ENCODE peak calls at places on chromosomes 7 and 10, in four cellular contexts. Z is GM12878, M is HepG2, K is K562. Y is an unnamed sample.

GRCh38 chr7:101315336-101315735 is 6.3 kb downstream of the IFT22 start:
- DNase-seq in Z (no peak), M (peak; percentile 55), K (peak; percentile 61), Y (peak; percentile 58)

GRCh38 chr7:155863721-155864151 is 51.5 kb upstream of the SHH start:
- DNase-seq in Z (no peak), K (no peak), M (no peak), Y (no peak)

GRCh38 chr10:92087750-92088395 is 164.3 kb downstream of the BTAF1 start:
- DNase-seq in Z (peak; percentile 64), M (peak; percentile 90), K (peak; percentile 59), Y (peak; percentile 76)

GRCh38 chr7:51222916-51223315 is 93.7 kb downstream of the COBL start:
- DNase-seq in K (no peak), M (no peak), Z (no peak), Y (no peak)

GRCh38 chr10:101783736-101784118 is 481 bp upstream of the NPM3 start:
- DNase-seq in Z (no peak), M (no peak), K (peak; percentile 16), Y (no peak)

GRCh38 chr7:116802784-116803183 is 59.6 kb upstream of the CAPZA2 start:
- DNase-seq in M (peak; percentile 56), Z (no peak), K (peak; percentile 62), Y (peak; percentile 33)

GRCh38 chr7:30206466-30206865 is 71.7 kb downstream of the MTURN start:
- DNase-seq in M (no peak), K (no peak), Z (no peak), Y (no peak)

GRCh38 chr10:67282871-67283270 is 357.0 kb downstream of the LRRTM3 start:
- DNase-seq in M (no peak), Z (no peak), K (no peak), Y (no peak)

GRCh38 chr7:149225106-149225505 is 14.3 kb upstream of the ZNF212 start:
- DNase-seq in M (no peak), K (no peak), Z (no peak), Y (no peak)

GRCh38 chr10:124436191-124436638 is 13.6 kb downstream of the NKX1-2 start:
- DNase-seq in M (peak; percentile 42), Z (peak; percentile 47), K (no peak), Y (no peak)

GRCh38 chr10:101120884-101121660 is 10.0 kb upstream of the TLX1 start:
- DNase-seq in K (no peak), Z (no peak), M (no peak), Y (peak; percentile 9)

GRCh38 chr10:8060010-8060703 is 5.7 kb downstream of the GATA3 start:
- DNase-seq in Z (peak; percentile 55), K (no peak), M (no peak), Y (no peak)

GRCh38 chr10:117442944-117443676 is 67.9 kb upstream of the PDZD8 start:
- DNase-seq in M (peak; percentile 41), Z (peak; percentile 16), K (peak; percentile 71), Y (peak; percentile 76)

GRCh38 chr10:130338588-130339070 is 202.4 kb downstream of the GLRX3 start:
- DNase-seq in Z (no peak), K (no peak), M (no peak), Y (no peak)

GRCh38 chr10:30581779-30582380 is 47.7 kb downstream of the LYZL2 start:
- DNase-seq in K (peak; percentile 67), M (peak; percentile 51), Z (no peak), Y (peak; percentile 68)

GRCh38 chr10:97732052-97732359 is 4.9 kb upstream of the ZFYVE27 start:
- DNase-seq in Z (no peak), M (no peak), K (no peak), Y (no peak)

GRCh38 chr10:58352956-58353610 is 18.3 kb downstream of the UBE2D1 start:
- DNase-seq in M (no peak), K (no peak), Z (no peak), Y (no peak)

GRCh38 chr7:127594490-127594889 is 954 bp downstream of the FSCN3 start:
- DNase-seq in M (peak; percentile 35), Z (no peak), K (no peak), Y (no peak)

GRCh38 chr10:122310311-122311050 is 39.4 kb downstream of the BTBD16 start:
- DNase-seq in K (peak; percentile 14), M (peak; percentile 98), Z (no peak), Y (no peak)
- TF ChIP-seq FOXM1 in K (no peak), M (no peak), Z (no peak), Y (no peak)

DNA sequence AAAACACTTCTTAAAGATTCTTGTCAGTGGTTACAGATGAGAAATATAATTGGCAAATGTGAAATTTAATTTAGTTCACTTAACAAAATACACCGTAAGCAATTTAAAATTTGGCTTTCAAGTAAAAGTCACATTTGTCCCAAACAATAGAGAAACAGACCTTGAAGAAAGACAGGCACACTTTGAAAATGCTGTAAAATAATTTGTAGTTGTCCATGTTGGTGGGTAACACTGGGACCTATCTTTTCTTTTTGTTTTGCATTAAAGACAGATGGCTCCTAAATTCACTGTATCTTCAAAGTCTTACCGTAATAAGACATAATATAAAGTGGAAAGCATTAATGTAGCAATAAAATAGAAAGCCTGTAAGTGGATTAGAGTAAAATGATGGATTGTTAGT is 3.3 kb downstream of the GRK5 start:
- DNase-seq in K (no peak), Z (no peak), M (no peak), Y (peak; percentile 36)
- H3K4me1 ChIP-seq in K (peaks cover 8% of the 10 kb centered on the region), Z (peaks cover 26% of the 10 kb centered on the region), M (peaks cover 36% of the 10 kb centered on the region), Y (peaks cover 50% of the 10 kb centered on the region)

GRCh38 chr10:93993782-93994668 is at the start of gene PLCE1:
- DNase-seq in M (no peak), Z (no peak), K (peak; percentile 68), Y (peak; percentile 88)
- TF ChIP-seq RFX5 in M (no peak), Z (no peak), K (no peak), Y (no peak)

DNA sequence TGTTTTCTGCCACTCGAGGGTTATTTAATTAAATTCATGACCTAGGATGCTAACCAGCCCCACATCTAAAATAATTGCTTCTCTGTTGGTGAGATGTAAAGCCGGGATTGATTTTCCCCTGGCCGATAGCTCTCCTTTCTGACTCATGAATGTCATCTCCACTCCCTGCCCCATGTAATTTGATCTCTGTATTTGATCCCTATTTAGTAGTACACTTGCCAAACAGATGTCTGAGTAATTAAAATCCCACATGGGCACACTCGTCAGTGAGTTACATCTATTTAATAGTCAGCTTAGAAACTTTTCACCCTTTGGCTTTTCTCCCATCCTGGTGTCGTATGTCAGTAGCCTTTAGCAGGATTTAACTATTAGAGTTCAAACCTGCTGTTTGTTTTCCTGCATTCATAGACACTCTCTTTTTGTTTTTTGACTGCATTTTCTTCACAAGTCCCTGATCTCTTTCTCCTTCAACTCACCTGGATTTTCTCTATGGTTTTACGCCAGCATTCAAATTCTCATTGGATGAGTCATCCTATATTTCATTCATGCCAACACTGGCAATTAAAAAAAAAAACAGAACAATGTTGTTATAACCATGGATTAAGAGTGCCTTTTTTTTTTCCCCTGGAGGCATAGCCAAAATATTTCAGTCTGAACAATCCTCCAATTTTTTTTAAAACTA is 82.7 kb downstream of the SPAG6 start:
- DNase-seq in Z (no peak), M (no peak), K (peak; percentile 17), Y (peak; percentile 72)
- TF ChIP-seq FOXM1 in Z (no peak), M (no peak), K (no peak), Y (no peak)

DNA sequence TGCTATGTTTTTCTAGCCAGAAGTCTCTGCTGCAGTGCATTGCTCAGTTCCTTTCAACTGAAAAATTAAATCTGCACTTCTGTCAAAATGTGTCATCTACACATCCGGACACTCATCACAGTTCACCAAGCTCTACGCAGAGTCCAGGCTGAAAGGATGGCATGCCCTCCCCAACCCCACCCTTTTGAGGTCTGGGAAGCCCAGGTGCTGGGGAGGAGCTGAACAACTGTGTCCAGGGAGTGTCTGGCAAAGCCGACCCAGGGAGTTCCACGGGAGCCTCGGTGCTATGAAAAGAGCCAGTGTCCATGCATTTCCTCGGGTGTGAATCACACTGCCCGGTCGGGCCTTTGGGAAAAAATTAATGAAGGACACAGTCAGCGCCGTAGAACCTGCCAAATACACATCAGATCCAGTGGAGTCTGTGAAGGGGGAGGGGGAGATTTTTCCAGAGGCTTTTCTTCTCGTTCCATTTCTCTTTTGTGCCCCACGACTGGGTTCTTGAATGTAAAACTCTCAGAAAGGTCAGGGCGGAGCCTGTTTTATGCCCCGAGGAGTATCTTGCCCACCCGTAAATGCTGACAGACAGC is 738 bp upstream of the PALS2 start:
- DNase-seq in M (peak; percentile 13), Z (no peak), K (peak; percentile 16), Y (peak; percentile 54)
- H3K4me1 ChIP-seq in M (peaks cover 29% of the 10 kb centered on the region), Z (no peaks in the 10 kb centered on the region), K (peaks cover 12% of the 10 kb centered on the region), Y (peaks cover 31% of the 10 kb centered on the region)

DNA sequence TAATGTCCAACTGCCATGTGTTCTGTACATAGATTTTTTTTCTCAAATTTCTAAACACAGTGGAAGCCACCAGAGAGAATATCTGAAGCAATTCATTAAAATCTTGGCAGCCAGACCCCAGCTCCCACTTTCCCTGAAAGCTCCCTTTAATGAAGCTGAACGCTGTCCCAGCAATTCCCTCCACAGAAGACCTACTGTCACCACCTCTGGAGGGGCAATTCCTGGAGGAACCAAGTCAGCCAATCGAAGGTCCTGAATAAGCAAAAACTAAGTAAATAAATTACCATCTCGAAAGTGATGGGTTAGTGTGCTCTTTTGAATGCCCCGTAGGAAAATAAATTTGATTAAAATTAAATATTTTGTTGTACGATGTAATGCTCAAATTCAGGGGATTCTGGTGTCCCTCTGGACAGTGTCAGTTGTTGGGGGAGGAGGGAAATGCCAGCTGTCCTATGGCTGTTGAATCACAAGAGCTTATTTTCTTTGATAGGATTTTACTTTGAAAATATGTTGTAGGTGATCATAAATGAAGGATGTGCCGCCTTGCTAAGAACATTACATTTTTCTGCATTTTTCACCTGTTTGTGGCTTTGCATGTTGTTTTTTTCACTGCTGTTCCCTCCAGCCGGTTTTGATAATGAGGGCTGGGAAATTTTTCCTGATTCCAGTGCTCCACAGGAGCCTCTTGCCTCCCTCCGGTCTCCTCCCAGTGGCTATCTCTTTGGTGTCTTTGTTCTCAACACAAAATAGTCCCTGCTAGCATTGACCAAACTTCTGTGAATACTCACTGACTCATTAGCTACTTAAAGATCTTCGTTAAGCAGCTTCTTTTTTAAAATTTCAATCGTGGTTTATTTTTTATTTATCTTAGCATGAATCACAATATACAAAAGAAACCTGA is 9.3 kb upstream of the GSAP start:
- DNase-seq in M (peak; percentile 68), K (no peak), Z (no peak), Y (peak; percentile 43)
- TF ChIP-seq RFX5 in M (no peak), K (no peak), Z (no peak), Y (no peak)

GRCh38 chr10:131760416-131761166 is 140.2 kb upstream of the PPP2R2D start:
- DNase-seq in Z (no peak), M (no peak), K (no peak), Y (no peak)

GRCh38 chr10:131759347-131759746 is 141.5 kb upstream of the PPP2R2D start:
- DNase-seq in Z (no peak), M (no peak), K (no peak), Y (no peak)

GRCh38 chr10:131757285-131758058 is 143.3 kb upstream of the PPP2R2D start:
- DNase-seq in M (peak; percentile 24), K (no peak), Z (no peak), Y (no peak)

GRCh38 chr10:131758942-131759315 is 141.9 kb upstream of the PPP2R2D start:
- DNase-seq in M (no peak), Z (no peak), K (no peak), Y (no peak)

GRCh38 chr10:131758062-131758941 is 142.5 kb upstream of the PPP2R2D start:
- DNase-seq in K (no peak), Z (no peak), M (no peak), Y (no peak)
- TF ChIP-seq FOXM1 in K (no peak), Z (no peak), M (no peak), Y (no peak)

GRCh38 chr7:130366561-130366960 is 13.7 kb upstream of the CPA1 start:
- DNase-seq in K (no peak), Z (no peak), M (no peak), Y (no peak)
- H3K4me1 ChIP-seq in K (no peaks in the 10 kb centered on the region), Z (peaks cover 13% of the 10 kb centered on the region), M (peaks cover 71% of the 10 kb centered on the region), Y (peaks cover 49% of the 10 kb centered on the region)

Y was measured in SK-N-SH.